ENCODE peak calls at places on chromosomes 2 and 18, in seven cellular contexts. N, A, X, T, H, C and D are unnamed samples.

GRCh38 chr2:45432406-45432805 is 178.7 kb downstream of the SRBD1 start:
- DNase-seq in N (no peak), A (no peak), X (no peak), T (no peak), H (peak; percentile 43), C (no peak), D (peak; percentile 65)

GRCh38 chr18:61699397-61700090 is 193.3 kb downstream of the RNF152 start:
- DNase-seq in N (no peak), A (no peak), X (no peak), T (no peak), H (no peak), C (no peak), D (no peak)

GRCh38 chr2:219522111-219523030 is 8.1 kb downstream of the ASIC4 start:
- DNase-seq in N (no peak), A (no peak), X (no peak), T (no peak), H (peak; percentile 94), C (no peak), D (peak; percentile 57)

GRCh38 chr2:32752205-32752604 is 124.4 kb downstream of the TTC27 start:
- DNase-seq in N (no peak), A (no peak), X (no peak), T (no peak), H (peak; percentile 25), C (no peak), D (peak; percentile 68)

GRCh38 chr18:35641916-35642315 is 60.4 kb downstream of the GALNT1 start:
- DNase-seq in N (no peak), A (no peak), X (no peak), T (no peak), H (no peak), C (no peak), D (peak; percentile 29)

GRCh38 chr2:141611981-141612380 is 518.8 kb downstream of the LRP1B start:
- DNase-seq in N (no peak), A (no peak), X (no peak), T (no peak), H (peak; percentile 29), C (no peak), D (no peak)

GRCh38 chr2:72028996-72029395 is 118.7 kb downstream of the CYP26B1 start:
- DNase-seq in N (peak; percentile 11), A (no peak), X (peak; percentile 1), T (peak; percentile 16), H (no peak), C (no peak), D (no peak)

GRCh38 chr2:126720031-126720368 is 64.0 kb downstream of the GYPC start:
- DNase-seq in N (no peak), A (no peak), X (no peak), T (no peak), H (peak; percentile 29), C (no peak), D (no peak)

GRCh38 chr18:27143580-27144287 is 41.4 kb downstream of the CHST9 start:
- DNase-seq in N (no peak), A (no peak), X (peak; percentile 47), T (peak; percentile 45), H (no peak), C (no peak), D (no peak)

GRCh38 chr2:29782531-29782930 is 138.9 kb downstream of the ALK start:
- DNase-seq in N (no peak), A (no peak), X (no peak), T (no peak), H (no peak), C (no peak), D (no peak)

GRCh38 chr2:12694990-12695774 is 21.6 kb upstream of the TRIB2 start:
- DNase-seq in N (no peak), A (no peak), X (no peak), T (no peak), H (no peak), C (no peak), D (no peak)

GRCh38 chr2:165634855-165635254 is 159.2 kb downstream of the GALNT3 start:
- DNase-seq in N (no peak), A (no peak), X (peak; percentile 38), T (peak; percentile 45), H (peak; percentile 3), C (no peak), D (peak; percentile 70)

GRCh38 chr18:32324173-32324572 is 134.3 kb downstream of the MEP1B start:
- DNase-seq in N (no peak), A (no peak), X (no peak), T (no peak), H (peak; percentile 46), C (no peak), D (peak; percentile 66)

GRCh38 chr18:8787764-8788163 is 82.4 kb downstream of the MTCL1 start:
- DNase-seq in N (no peak), A (no peak), X (no peak), T (no peak), H (no peak), C (no peak), D (no peak)

GRCh38 chr2:24919100-24919976 is 699 bp downstream of the ADCY3 start:
- DNase-seq in N (peak; percentile 63), A (peak; percentile 56), X (no peak), T (no peak), H (peak; percentile 65), C (peak; percentile 46), D (peak; percentile 48)

GRCh38 chr2:107932483-107932882 is 53.8 kb upstream of the SLC5A7 start:
- DNase-seq in N (no peak), A (no peak), X (no peak), T (no peak), H (peak; percentile 45), C (no peak), D (peak; percentile 84)

GRCh38 chr2:196376984-196377877 is 205.9 kb upstream of the STK17B start:
- DNase-seq in N (no peak), A (no peak), X (no peak), T (no peak), H (peak; percentile 54), C (no peak), D (peak; percentile 86)

GRCh38 chr2:173956454-173956853 is 8.7 kb downstream of the SP3 start:
- DNase-seq in N (no peak), A (no peak), X (no peak), T (no peak), H (no peak), C (no peak), D (no peak)

GRCh38 chr2:39124770-39125075 is 3.9 kb upstream of the SOS1 start:
- DNase-seq in N (no peak), A (peak; percentile 13), X (peak; percentile 30), T (no peak), H (no peak), C (no peak), D (no peak)

GRCh38 chr2:97781981-97782380 is 68.6 kb downstream of the ZAP70 start:
- DNase-seq in N (peak; percentile 81), A (no peak), X (no peak), T (no peak), H (no peak), C (no peak), D (no peak)

GRCh38 chr2:234747032-234747431 is 204.8 kb upstream of the SH3BP4 start:
- DNase-seq in N (no peak), A (no peak), X (no peak), T (no peak), H (peak; percentile 67), C (no peak), D (peak; percentile 17)

DNA sequence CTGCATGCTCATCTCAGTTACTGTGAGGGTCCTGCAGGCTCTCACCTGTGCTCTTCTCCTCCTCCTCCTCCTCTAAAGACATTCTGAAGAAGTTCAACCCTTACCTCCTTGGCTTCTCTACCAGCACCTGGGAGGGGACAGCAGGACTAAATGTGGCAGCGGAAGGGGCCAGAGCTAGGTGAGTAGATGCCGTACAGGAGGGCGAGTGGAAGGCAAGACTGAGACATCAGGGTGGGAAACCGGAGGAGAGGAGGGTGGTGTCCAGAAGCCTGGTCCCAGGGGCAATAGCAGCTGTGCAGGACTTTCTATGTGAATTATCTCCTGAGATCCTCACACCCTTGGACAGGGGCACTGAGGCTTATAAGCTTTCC is 124.9 kb downstream of the PLB1 start:
- DNase-seq in N (no peak), A (no peak), X (no peak), T (no peak), H (no peak), C (no peak), D (no peak)
- H3K4me3 ChIP-seq in N (no peak overlapping the region), A (peak overlapping the region; percentile 69), X (no peak overlapping the region), T (peak overlapping the region; percentile 6), H (no peak overlapping the region), C (no peak overlapping the region), D (peak overlapping the region; percentile 31)

GRCh38 chr2:85445316-85446295 is 27.1 kb downstream of the SH2D6 start:
- DNase-seq in N (no peak), A (no peak), X (no peak), T (no peak), H (peak; percentile 81), C (peak; percentile 22), D (peak; percentile 72)
- H3K4me1 ChIP-seq in N (no peaks in the 10 kb centered on the region), A (no peaks in the 10 kb centered on the region), X (peaks cover 10% of the 10 kb centered on the region), T (peaks cover 10% of the 10 kb centered on the region), H (peaks cover 22% of the 10 kb centered on the region), C (peaks cover 7% of the 10 kb centered on the region), D (peaks cover 32% of the 10 kb centered on the region)

GRCh38 chr18:11274144-11274762 is 124.9 kb upstream of the PIEZO2 start:
- DNase-seq in N (no peak), A (no peak), X (no peak), T (no peak), H (no peak), C (no peak), D (no peak)

GRCh38 chr18:11279461-11279860 is 130.1 kb upstream of the PIEZO2 start:
- DNase-seq in N (no peak), A (no peak), X (no peak), T (no peak), H (no peak), C (no peak), D (no peak)

GRCh38 chr18:11272516-11272915 is 123.1 kb upstream of the PIEZO2 start:
- DNase-seq in N (no peak), A (no peak), X (no peak), T (no peak), H (no peak), C (no peak), D (no peak)

GRCh38 chr18:11276678-11277077 is 127.3 kb upstream of the PIEZO2 start:
- DNase-seq in N (no peak), A (no peak), X (no peak), T (no peak), H (no peak), C (no peak), D (no peak)
- H3K9me3 ChIP-seq in N (no peaks in the 10 kb centered on the region), A (no peaks in the 10 kb centered on the region), X (no peaks in the 10 kb centered on the region), T (peaks cover 6% of the 10 kb centered on the region), H (no peaks in the 10 kb centered on the region), C (no peaks in the 10 kb centered on the region), D (no peaks in the 10 kb centered on the region)

GRCh38 chr2:217934321-217935131 is 68.3 kb downstream of the TNS1 start:
- DNase-seq in N (peak; percentile 47), A (no peak), X (peak; percentile 69), T (no peak), H (peak; percentile 98), C (no peak), D (peak; percentile 84)

GRCh38 chr2:217936952-217937351 is 65.8 kb downstream of the TNS1 start:
- DNase-seq in N (no peak), A (no peak), X (no peak), T (no peak), H (no peak), C (no peak), D (no peak)

GRCh38 chr2:217937446-217937845 is 65.3 kb downstream of the TNS1 start:
- DNase-seq in N (no peak), A (no peak), X (peak; percentile 80), T (peak; percentile 47), H (no peak), C (no peak), D (no peak)

GRCh38 chr2:217935245-217935879 is 67.4 kb downstream of the TNS1 start:
- DNase-seq in N (no peak), A (no peak), X (peak; percentile 67), T (no peak), H (peak; percentile 82), C (no peak), D (peak; percentile 53)

GRCh38 chr2:217935901-217936684 is 66.7 kb downstream of the TNS1 start:
- DNase-seq in N (no peak), A (no peak), X (no peak), T (no peak), H (peak; percentile 27), C (no peak), D (peak; percentile 64)
- H3K4me3 ChIP-seq in N (no peak overlapping the region), A (no peak overlapping the region), X (peak overlapping the region; percentile 86), T (no peak overlapping the region), H (no peak overlapping the region), C (no peak overlapping the region), D (no peak overlapping the region)